ENCODE peak calls at places on chromosomes 4 and X, in ten cellular contexts. X is NCI-H1930; N is activated T-cell treated with anti-CD3 and anti-CD28 coated beads for 4 hours; Y is left cardiac atrium; L is nephron progenitor cell; U is glutamatergic neuron; I is activated gamma-delta T cell treated with Interleukin-2 at 50 U/mL for 16 hours; A is activated effector memory CD4-positive, alpha-beta T cell treated with anti-CD3 and anti-CD28 coated beads, Interleukin-2, amount 50 U/mL, for 16 hours; Q is myocyte; R is NCI-H774. F is an unnamed sample.

GRCh38 chrX:66815227-66815626 is 176.3 kb upstream of the EDA2R start:
- DNase-seq in X (no peak), N (no peak), Y (no peak), L (no peak), U (no peak), I (no peak), A (no peak), Q (no peak), R (no peak), F (no peak)

GRCh38 chr4:10173039-10173753 is 56.6 kb upstream of the WDR1 start:
- DNase-seq in X (no peak), N (no peak), Y (no peak), L (no peak), U (no peak), I (no peak), A (no peak), Q (peak), R (no peak), F (no peak)

GRCh38 chr4:172095161-172095560 is 282.0 kb downstream of the GALNTL6 start:
- DNase-seq in X (peak), N (no peak), Y (no peak), L (no peak), U (no peak), I (no peak), A (no peak), Q (no peak), R (peak), F (no peak)

GRCh38 chr4:59240030-59240429 is 1960.1 kb upstream of the ADGRL3 start:
- DNase-seq in X (no peak), N (no peak), Y (no peak), L (no peak), U (no peak), I (no peak), A (no peak), Q (no peak), R (no peak), F (no peak)

GRCh38 chrX:124194209-124194608 is 138.3 kb upstream of the TEX13D start:
- DNase-seq in X (no peak), N (no peak), Y (peak), L (no peak), U (no peak), I (no peak), A (no peak), Q (peak), R (no peak), F (peak)

GRCh38 chr4:107826427-107826980 is 1.8 kb downstream of the SGMS2 start:
- DNase-seq in X (no peak), N (no peak), Y (no peak), L (no peak), U (no peak), I (no peak), A (no peak), Q (no peak), R (no peak), F (no peak)

GRCh38 chr4:133275246-133275645 is 126.2 kb downstream of the PCDH10 start:
- DNase-seq in X (no peak), N (no peak), Y (no peak), L (no peak), U (no peak), I (no peak), A (no peak), Q (no peak), R (no peak), F (no peak)

GRCh38 chr4:173319696-173320095 is 14.5 kb downstream of the HMGB2 start:
- DNase-seq in X (no peak), N (no peak), Y (no peak), L (no peak), U (no peak), I (no peak), A (no peak), Q (no peak), R (no peak), F (no peak)

GRCh38 chr4:71241467-71242401 is 97.1 kb upstream of the SLC4A4 start:
- DNase-seq in X (no peak), N (no peak), Y (peak), L (no peak), U (no peak), I (no peak), A (no peak), Q (peak), R (no peak), F (no peak)